ENCODE peak calls at places on chromosomes 3 and 15, in four cellular contexts. A, S, K and N are unnamed samples.

GRCh38 chr15:85837881-85838280 is 43.2 kb upstream of the KLHL25 start:
- DNase-seq in A (no peak), S (no peak), K (no peak), N (no peak)

GRCh38 chr3:25182794-25183193 is 245.3 kb upstream of the RARB start:
- DNase-seq in A (no peak), S (no peak), K (no peak), N (no peak)

GRCh38 chr3:46931631-46932441 is 44.7 kb downstream of the CCDC12 start:
- DNase-seq in A (peak), S (peak), K (no peak), N (no peak)

GRCh38 chr3:171329759-171330158 is 130.4 kb downstream of the TNIK start:
- DNase-seq in A (no peak), S (no peak), K (no peak), N (no peak)

GRCh38 chr15:82680200-82681102 is 29.2 kb downstream of the AP3B2 start:
- DNase-seq in A (no peak), S (no peak), K (no peak), N (no peak)

GRCh38 chr15:68431792-68432401 is at the start of gene ITGA11:
- DNase-seq in A (peak), S (no peak), K (no peak), N (no peak)

GRCh38 chr3:170007031-170007663 is 30.6 kb upstream of the GPR160 start:
- DNase-seq in A (peak), S (peak), K (no peak), N (no peak)

GRCh38 chr3:182731764-182732163 is 61.5 kb upstream of the ATP11B start:
- DNase-seq in A (no peak), S (no peak), K (no peak), N (no peak)

GRCh38 chr15:32029862-32030781 is at the start of gene CHRNA7:
- DNase-seq in A (peak), S (no peak), K (no peak), N (peak)

GRCh38 chr15:67794832-67795574 is 30.3 kb upstream of the SKOR1 start:
- DNase-seq in A (no peak), S (no peak), K (no peak), N (no peak)

GRCh38 chr3:132595036-132595435 is 2.0 kb upstream of the ACKR4 start:
- DNase-seq in A (peak), S (peak), K (no peak), N (no peak)

GRCh38 chr3:104941785-104942184 is 424.9 kb upstream of the ALCAM start:
- DNase-seq in A (no peak), S (no peak), K (no peak), N (no peak)

GRCh38 chr15:63088532-63089245 is 33.0 kb upstream of the LACTB start:
- DNase-seq in A (no peak), S (no peak), K (no peak), N (no peak)

GRCh38 chr3:64417816-64418215 is 192.6 kb upstream of the PRICKLE2 start:
- DNase-seq in A (peak), S (no peak), K (no peak), N (no peak)

GRCh38 chr3:113117511-113118302 is 93.7 kb upstream of the BOC start:
- DNase-seq in A (peak), S (peak), K (no peak), N (no peak)

GRCh38 chr15:62390793-62391543 is 225.9 kb upstream of the C2CD4B start:
- DNase-seq in A (peak), S (no peak), K (peak), N (peak)

GRCh38 chr15:42707068-42707467 is 29.9 kb downstream of the CDAN1 start:
- DNase-seq in A (no peak), S (no peak), K (no peak), N (no peak)

GRCh38 chr15:86591994-86592746 is 512.5 kb downstream of the AGBL1 start:
- DNase-seq in A (no peak), S (no peak), K (no peak), N (no peak)

GRCh38 chr3:110576962-110577361 is 494.7 kb upstream of the NECTIN3 start:
- DNase-seq in A (peak), S (peak), K (no peak), N (no peak)

GRCh38 chr3:29516164-29516563 is 235.3 kb downstream of the RBMS3 start:
- DNase-seq in A (no peak), S (no peak), K (no peak), N (no peak)

GRCh38 chr15:78695849-78696248 is 54.8 kb upstream of the CHRNB4 start:
- DNase-seq in A (no peak), S (no peak), K (no peak), N (no peak)